ENCODE peak calls at places on chromosomes 12 and 14, in seven cellular contexts. K, I, T, B, J, H and V are unnamed samples. For H3K4me1, the result is how much of the 10 kb centered on the place peaks cover.

GRCh38 chr12:54407183-54407905 is 11.7 kb downstream of the ITGA5 start:
- DNase-seq in K (no peak), I (no peak), T (no peak), B (no peak), J (no peak), H (no peak), V (no peak)

GRCh38 chr12:130973906-130974305 is 20.2 kb downstream of the ADGRD1 start:
- DNase-seq in K (no peak), I (no peak), T (no peak), B (peak), J (no peak), H (no peak), V (no peak)

GRCh38 chr12:110754101-110754793 is 11.6 kb upstream of the PPP1CC start:
- DNase-seq in K (no peak), I (no peak), T (no peak), B (no peak), J (no peak), H (no peak), V (peak)

GRCh38 chr12:27822076-27822712 is 42.2 kb upstream of the MANSC4 start:
- DNase-seq in K (no peak), I (no peak), T (peak), B (no peak), J (peak), H (no peak), V (no peak)

GRCh38 chr12:53726342-53726741 is 910 bp downstream of the CALCOCO1 start:
- DNase-seq in K (no peak), I (no peak), T (no peak), B (no peak), J (no peak), H (no peak), V (no peak)

GRCh38 chr14:97618401-97618800 is 821.2 kb downstream of the VRK1 start:
- DNase-seq in K (no peak), I (no peak), T (no peak), B (no peak), J (no peak), H (no peak), V (no peak)

GRCh38 chr12:13680916-13681315 is 300.5 kb downstream of the GRIN2B start:
- DNase-seq in K (no peak), I (no peak), T (no peak), B (no peak), J (no peak), H (no peak), V (no peak)

GRCh38 chr14:95185452-95186392 is 28.4 kb upstream of the DICER1 start:
- DNase-seq in K (no peak), I (no peak), T (no peak), B (no peak), J (peak), H (no peak), V (peak)

GRCh38 chr14:63952933-63953437 is 100.2 kb downstream of the SYNE2 start:
- DNase-seq in K (no peak), I (no peak), T (no peak), B (no peak), J (no peak), H (no peak), V (no peak)

GRCh38 chr12:26056335-26056734 is 68.5 kb downstream of the BHLHE41 start:
- DNase-seq in K (no peak), I (no peak), T (peak), B (no peak), J (peak), H (no peak), V (no peak)

GRCh38 chr14:22268875-22269274 is 320.1 kb downstream of the DAD1 start:
- DNase-seq in K (peak), I (no peak), T (peak), B (no peak), J (peak), H (no peak), V (no peak)

GRCh38 chr12:95073698-95074520 is 491 bp upstream of the NR2C1 start:
- DNase-seq in K (no peak), I (no peak), T (no peak), B (no peak), J (no peak), H (no peak), V (no peak)

GRCh38 chr14:69300601-69301221 is 40.8 kb downstream of the GALNT16 start:
- DNase-seq in K (no peak), I (no peak), T (no peak), B (peak), J (no peak), H (no peak), V (no peak)

GRCh38 chr12:119565404-119565803 is 28.2 kb upstream of the TMEM233 start:
- DNase-seq in K (no peak), I (no peak), T (no peak), B (no peak), J (no peak), H (no peak), V (no peak)

GRCh38 chr12:84912191-84913142 is at the start of gene SLC6A15:
- DNase-seq in K (peak), I (no peak), T (peak), B (peak), J (peak), H (peak), V (peak)

GRCh38 chr12:25264862-25265261 is 14.1 kb upstream of the KRAS start:
- DNase-seq in K (no peak), I (no peak), T (no peak), B (no peak), J (no peak), H (no peak), V (no peak)

GRCh38 chr14:71487941-71488340 is 444.3 kb upstream of the RGS6 start:
- DNase-seq in K (no peak), I (no peak), T (no peak), B (no peak), J (no peak), H (no peak), V (no peak)

GRCh38 chr14:47715330-47715729 is 39.9 kb upstream of the MDGA2 start:
- DNase-seq in K (no peak), I (no peak), T (no peak), B (no peak), J (peak), H (no peak), V (no peak)

GRCh38 chr12:480831-481230 is 21.1 kb downstream of the B4GALNT3 start:
- DNase-seq in K (no peak), I (peak), T (no peak), B (no peak), J (peak), H (peak), V (no peak)

GRCh38 chr14:38278035-38278434 is 22.1 kb upstream of the CLEC14A start:
- DNase-seq in K (no peak), I (no peak), T (no peak), B (no peak), J (peak), H (no peak), V (no peak)

GRCh38 chr12:19316420-19316819 is 122.9 kb upstream of the AEBP2 start:
- DNase-seq in K (no peak), I (no peak), T (peak), B (no peak), J (peak), H (no peak), V (no peak)

GRCh38 chr12:122081697-122082221 is 3.2 kb downstream of the MLXIP start:
- DNase-seq in K (peak), I (no peak), T (peak), B (peak), J (peak), H (no peak), V (peak)

GRCh38 chr14:36504805-36505192 is 15.2 kb downstream of the NKX2-1 start:
- DNase-seq in K (no peak), I (no peak), T (no peak), B (no peak), J (no peak), H (no peak), V (no peak)

GRCh38 chr12:105234197-105234596 is 1.8 kb downstream of the APPL2 start:
- DNase-seq in K (no peak), I (no peak), T (no peak), B (no peak), J (no peak), H (no peak), V (no peak)
- H3K4me1 ChIP-seq in K (under half), I (under half), T (under half), B (under half), J (under half), H (under half), V (under half)

DNA sequence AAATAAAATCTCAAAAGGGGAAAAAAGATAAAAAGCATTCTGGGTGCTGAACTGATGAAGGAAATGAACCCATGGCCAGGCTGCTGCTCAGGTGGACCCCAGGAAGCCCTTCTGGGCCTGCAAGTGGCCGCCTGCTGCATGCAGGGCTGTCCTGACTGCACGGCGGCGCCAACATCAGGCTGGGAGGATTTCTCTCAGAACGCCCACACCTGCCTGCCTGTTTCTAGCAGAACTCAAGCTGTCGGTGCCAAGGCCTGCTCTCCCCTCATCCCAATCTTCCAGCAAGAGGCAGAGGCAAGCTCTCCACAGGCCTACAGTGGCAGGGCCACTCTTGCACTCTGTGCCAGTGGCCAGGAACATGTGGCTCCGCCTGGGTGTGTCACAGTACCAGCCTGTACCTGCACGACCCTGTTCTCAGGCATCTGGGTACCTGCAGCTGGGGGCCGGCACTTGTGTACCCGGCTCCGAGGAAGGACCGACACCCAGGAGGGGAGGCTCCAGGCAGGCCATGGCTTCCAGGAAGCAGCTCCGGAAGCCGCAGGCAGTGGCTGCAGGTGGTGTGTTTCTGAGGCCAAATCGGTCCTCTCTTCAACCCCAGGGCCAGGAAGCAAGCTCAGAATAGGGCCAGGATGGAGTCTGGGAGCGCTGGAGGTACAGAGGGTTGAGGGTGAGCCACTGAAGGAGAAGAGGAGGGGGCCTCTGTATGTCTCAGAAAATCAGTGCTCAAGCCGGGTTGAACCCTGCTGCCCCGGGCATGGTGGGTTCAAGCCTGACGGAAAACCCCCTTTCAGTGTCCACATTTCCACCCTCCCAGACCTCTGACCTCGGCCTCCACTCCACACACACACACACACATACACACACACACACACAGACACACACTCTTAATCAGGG is 2.5 kb upstream of the INF2 start:
- DNase-seq in K (no peak), I (no peak), T (no peak), B (no peak), J (no peak), H (no peak), V (no peak)
- H3K4me1 ChIP-seq in K (under half), I (half or more), T (under half), B (under half), J (under half), H (under half), V (under half)

DNA sequence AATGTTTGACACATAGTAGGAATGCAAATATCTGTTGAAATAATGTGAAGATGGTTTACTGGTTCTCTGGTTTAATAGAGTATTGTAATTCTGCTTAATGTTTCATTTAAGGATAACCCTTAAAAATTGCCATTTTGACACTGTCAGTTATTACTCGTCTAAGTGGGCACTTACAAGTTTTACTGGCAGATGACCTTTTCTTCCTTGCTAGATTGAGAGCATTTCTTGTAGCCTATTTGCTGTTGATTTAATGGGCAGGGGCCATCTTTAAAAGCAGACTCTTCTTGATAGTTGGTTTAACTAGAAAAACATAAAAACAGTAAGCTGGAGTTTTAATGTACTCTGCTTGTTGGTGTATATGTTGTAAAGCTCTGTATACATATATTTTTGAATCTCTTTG is 1.9 kb downstream of the TMEM263 start:
- DNase-seq in K (no peak), I (no peak), T (no peak), B (no peak), J (no peak), H (no peak), V (no peak)
- H3K4me1 ChIP-seq in K (under half), I (under half), T (under half), B (under half), J (under half), H (under half), V (under half)

DNA sequence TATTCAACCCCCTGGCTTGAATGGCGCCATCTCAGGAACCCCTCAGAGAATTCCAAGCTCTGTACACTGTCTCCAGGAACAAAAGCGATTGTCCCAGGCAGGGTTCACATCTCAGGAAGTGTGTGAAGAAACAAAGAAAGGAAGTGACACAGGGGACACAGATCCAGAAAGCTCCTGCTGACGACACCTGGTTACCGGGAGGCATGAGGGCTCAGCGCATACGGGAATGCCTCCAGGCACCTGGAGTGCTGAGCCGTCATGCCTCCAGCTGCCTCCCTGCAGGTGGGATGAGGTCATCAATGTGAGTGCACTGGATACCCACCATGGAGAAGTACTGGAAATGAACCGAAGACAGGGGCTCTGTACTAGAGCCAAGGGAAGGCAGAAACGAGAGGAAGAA is 45.5 kb downstream of the PITPNM2 start:
- DNase-seq in K (no peak), I (no peak), T (no peak), B (no peak), J (no peak), H (no peak), V (no peak)
- H3K4me1 ChIP-seq in K (under half), I (under half), T (under half), B (under half), J (under half), H (under half), V (under half)

GRCh38 chr14:89365071-89365801 is 51.8 kb downstream of the FOXN3 start:
- DNase-seq in K (no peak), I (no peak), T (no peak), B (no peak), J (peak), H (no peak), V (no peak)

GRCh38 chr14:89367449-89368120 is 49.4 kb downstream of the FOXN3 start:
- DNase-seq in K (no peak), I (no peak), T (no peak), B (no peak), J (no peak), H (no peak), V (no peak)

GRCh38 chr14:89366580-89367448 is 50.2 kb downstream of the FOXN3 start:
- DNase-seq in K (peak), I (no peak), T (no peak), B (no peak), J (no peak), H (no peak), V (peak)

GRCh38 chr14:89360277-89360676 is 56.8 kb downstream of the FOXN3 start:
- DNase-seq in K (no peak), I (no peak), T (no peak), B (no peak), J (no peak), H (no peak), V (no peak)

DNA sequence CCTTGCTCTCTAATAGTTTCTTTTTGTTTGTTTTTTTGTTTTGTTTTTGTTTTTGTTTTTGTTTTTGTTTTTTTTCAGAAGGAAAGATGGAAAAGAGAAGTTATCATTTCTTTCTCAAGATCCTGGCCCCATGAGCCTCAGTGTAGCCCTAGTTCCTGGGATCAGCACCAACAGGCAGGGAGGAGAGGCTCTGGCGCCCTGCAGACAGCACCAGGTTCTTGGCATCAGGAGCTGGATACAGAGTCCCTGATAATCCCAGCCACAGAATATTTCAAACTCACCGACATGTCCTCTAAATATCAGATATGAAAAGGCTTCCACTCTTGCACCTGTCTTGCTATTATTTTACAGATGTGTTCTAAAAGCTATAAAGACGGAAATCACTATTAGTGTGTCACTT is 52.7 kb downstream of the FOXN3 start:
- DNase-seq in K (no peak), I (no peak), T (no peak), B (no peak), J (no peak), H (no peak), V (no peak)
- H3K4me1 ChIP-seq in K (under half), I (under half), T (under half), B (under half), J (under half), H (under half), V (under half)